ENCODE peak calls at places on chromosome X, in four cellular contexts. P is cardiac fibroblast, B is adrenal gland, E is transverse colon. D is an unnamed sample.
A peak's percentile ranks its signal among the peaks of the same experiment; 100 is the strongest.

GRCh38 chrX:24294619-24295018 is 19.2 kb downstream of the SUPT20HL2 start:
- DNase-seq in P (peak; percentile 48), B (no peak), E (peak; percentile 11), D (no peak)

GRCh38 chrX:150361777-150362351 is 1.3 kb upstream of the MAMLD1 start:
- DNase-seq in P (no peak), B (peak; percentile 31), E (no peak), D (no peak)

GRCh38 chrX:133418588-133418987 is 3.3 kb upstream of the GPC4 start:
- DNase-seq in P (no peak), B (no peak), E (no peak), D (no peak)

GRCh38 chrX:31132803-31133202 is 61.0 kb upstream of the FTHL17 start:
- DNase-seq in P (no peak), B (no peak), E (no peak), D (no peak)

GRCh38 chrX:82335772-82336171 is 1133.9 kb downstream of the SH3BGRL start:
- DNase-seq in P (no peak), B (no peak), E (no peak), D (no peak)

GRCh38 chrX:9829308-9830267 is 43.4 kb downstream of the SHROOM2 start:
- DNase-seq in P (peak; percentile 16), B (no peak), E (no peak), D (peak; percentile 61)

GRCh38 chrX:106903291-106903820 is at the start of gene RIPPLY1:
- DNase-seq in P (no peak), B (no peak), E (no peak), D (no peak)

GRCh38 chrX:138886769-138887168 is 175.3 kb upstream of the FGF13 start:
- DNase-seq in P (no peak), B (peak; percentile 26), E (no peak), D (no peak)

GRCh38 chrX:57772637-57773036 is 92.6 kb upstream of the NLRP2B start:
- DNase-seq in P (no peak), B (no peak), E (no peak), D (no peak)

GRCh38 chrX:30282527-30282926 is 26.7 kb downstream of the NR0B1 start:
- DNase-seq in P (no peak), B (no peak), E (no peak), D (no peak)

GRCh38 chrX:25597561-25597960 is 540.6 kb upstream of the MAGEB18 start:
- DNase-seq in P (peak; percentile 62), B (no peak), E (no peak), D (no peak)

GRCh38 chrX:44228621-44229020 is 114.9 kb downstream of the EFHC2 start:
- DNase-seq in P (no peak), B (no peak), E (no peak), D (no peak)

GRCh38 chrX:15465896-15466651 is 27.1 kb downstream of the PIR start:
- DNase-seq in P (peak; percentile 52), B (no peak), E (no peak), D (no peak)

GRCh38 chrX:132909643-132910042 is 48.8 kb downstream of the HS6ST2 start:
- DNase-seq in P (peak; percentile 20), B (no peak), E (no peak), D (no peak)

GRCh38 chrX:2486476-2487133 is 14.2 kb downstream of the DHRSX start:
- DNase-seq in P (no peak), B (no peak), E (no peak), D (no peak)

GRCh38 chrX:48472851-48473717 is 2.9 kb upstream of the FTSJ1 start:
- DNase-seq in P (peak; percentile 27), B (no peak), E (no peak), D (no peak)

GRCh38 chrX:75107863-75108509 is 48.1 kb downstream of the ABCB7 start:
- DNase-seq in P (no peak), B (no peak), E (no peak), D (no peak)

GRCh38 chrX:124256209-124256608 is 76.3 kb upstream of the TEX13D start:
- DNase-seq in P (peak; percentile 1), B (no peak), E (no peak), D (no peak)

GRCh38 chrX:29066516-29066915 is 479.3 kb downstream of the IL1RAPL1 start:
- DNase-seq in P (no peak), B (no peak), E (no peak), D (no peak)

GRCh38 chrX:27132851-27133250 is 330.3 kb downstream of the PPP4R3C start:
- DNase-seq in P (no peak), B (no peak), E (no peak), D (no peak)

GRCh38 chrX:150547511-150548115 is 20.8 kb upstream of the MTM1 start:
- DNase-seq in P (peak; percentile 70), B (peak; percentile 85), E (peak; percentile 68), D (no peak)

GRCh38 chrX:65697915-65698796 is 30.7 kb downstream of the MSN start:
- DNase-seq in P (peak; percentile 37), B (peak; percentile 66), E (peak; percentile 66), D (peak; percentile 84)

GRCh38 chrX:3939967-3940610 is 226.6 kb upstream of the PRKX start:
- DNase-seq in P (peak; percentile 11), B (no peak), E (no peak), D (no peak)

GRCh38 chrX:72620550-72621145 is 48.0 kb upstream of the HDAC8 start:
- DNase-seq in P (peak; percentile 87), B (peak; percentile 88), E (peak; percentile 26), D (no peak)

GRCh38 chrX:54194982-54195588 is 12.0 kb upstream of the FAM120C start:
- DNase-seq in P (no peak), B (no peak), E (no peak), D (no peak)

GRCh38 chrX:9522756-9523155 is 57.9 kb downstream of the TBL1X start:
- DNase-seq in P (no peak), B (no peak), E (no peak), D (no peak)

GRCh38 chrX:71282514-71283408 is 674 bp upstream of the NONO start:
- DNase-seq in P (peak; percentile 51), B (no peak), E (no peak), D (peak; percentile 21)
- H3K4me3 ChIP-seq in P (peak overlapping the region; percentile 51), B (peak overlapping the region; percentile 42), E (no peak overlapping the region), D (peak overlapping the region; percentile 48)

GRCh38 chrX:108307408-108308085 is 130.7 kb downstream of the COL4A6 start:
- DNase-seq in P (peak; percentile 34), B (no peak), E (no peak), D (no peak)

GRCh38 chrX:108299704-108300103 is 138.5 kb downstream of the COL4A6 start:
- DNase-seq in P (no peak), B (no peak), E (no peak), D (no peak)

GRCh38 chrX:108306086-108306485 is 132.1 kb downstream of the COL4A6 start:
- DNase-seq in P (no peak), B (no peak), E (no peak), D (no peak)

GRCh38 chrX:108303682-108304081 is 134.5 kb downstream of the COL4A6 start:
- DNase-seq in P (no peak), B (no peak), E (no peak), D (no peak)

GRCh38 chrX:108304210-108304609 is 134.0 kb downstream of the COL4A6 start:
- DNase-seq in P (peak; percentile 50), B (no peak), E (no peak), D (no peak)
- TF ChIP-seq CTCF in P (peak; percentile 40), B (no peak), E (no peak), D (peak; percentile 17)

DNA sequence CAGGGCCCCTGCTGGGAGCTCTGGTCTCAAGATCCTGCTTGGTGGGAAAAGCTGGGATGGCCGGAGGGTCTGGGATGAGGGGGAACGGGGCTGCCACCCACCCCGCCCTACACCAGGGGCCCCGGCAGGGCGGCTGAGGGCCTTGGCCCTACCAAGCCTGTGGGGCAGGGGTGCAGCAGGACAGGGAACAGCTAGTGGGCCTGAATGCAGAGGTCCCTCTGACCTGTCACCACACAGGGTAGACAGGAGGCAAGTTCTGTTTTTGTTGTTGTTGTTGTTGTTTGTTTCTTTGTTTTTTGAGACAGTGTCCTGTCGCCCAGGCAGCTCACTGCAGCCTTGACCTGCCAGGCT is 332 bp upstream of the RENBP start:
- DNase-seq in P (no peak), B (no peak), E (no peak), D (no peak)
- H3K4me3 ChIP-seq in P (no peak overlapping the region), B (peak overlapping the region; percentile 45), E (no peak overlapping the region), D (no peak overlapping the region)

DNA sequence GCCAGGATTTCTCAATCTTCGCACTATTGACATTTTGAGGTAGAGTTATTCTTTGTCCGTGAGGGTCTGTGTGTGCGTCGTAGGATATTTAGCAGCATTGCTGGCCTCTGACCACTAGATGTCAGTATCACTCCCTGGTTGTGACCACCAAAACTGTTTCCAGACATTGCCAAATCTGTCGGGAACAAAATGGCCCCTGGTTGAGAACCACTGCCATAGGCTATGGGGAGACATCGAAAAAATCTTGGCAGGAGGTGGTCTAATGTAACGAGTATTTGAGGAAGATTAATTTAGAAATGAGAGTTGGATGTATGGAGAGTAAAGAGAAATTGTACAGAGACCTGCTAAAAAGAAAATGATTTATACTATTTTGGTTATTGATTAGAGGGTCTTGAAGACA is 108.4 kb downstream of the DOCK11 start:
- DNase-seq in P (peak; percentile 67), B (peak; percentile 42), E (peak; percentile 26), D (no peak)
- TF ChIP-seq CTCF in P (peak; percentile 71), B (peak; percentile 88), E (peak; percentile 66), D (peak; percentile 76)

DNA sequence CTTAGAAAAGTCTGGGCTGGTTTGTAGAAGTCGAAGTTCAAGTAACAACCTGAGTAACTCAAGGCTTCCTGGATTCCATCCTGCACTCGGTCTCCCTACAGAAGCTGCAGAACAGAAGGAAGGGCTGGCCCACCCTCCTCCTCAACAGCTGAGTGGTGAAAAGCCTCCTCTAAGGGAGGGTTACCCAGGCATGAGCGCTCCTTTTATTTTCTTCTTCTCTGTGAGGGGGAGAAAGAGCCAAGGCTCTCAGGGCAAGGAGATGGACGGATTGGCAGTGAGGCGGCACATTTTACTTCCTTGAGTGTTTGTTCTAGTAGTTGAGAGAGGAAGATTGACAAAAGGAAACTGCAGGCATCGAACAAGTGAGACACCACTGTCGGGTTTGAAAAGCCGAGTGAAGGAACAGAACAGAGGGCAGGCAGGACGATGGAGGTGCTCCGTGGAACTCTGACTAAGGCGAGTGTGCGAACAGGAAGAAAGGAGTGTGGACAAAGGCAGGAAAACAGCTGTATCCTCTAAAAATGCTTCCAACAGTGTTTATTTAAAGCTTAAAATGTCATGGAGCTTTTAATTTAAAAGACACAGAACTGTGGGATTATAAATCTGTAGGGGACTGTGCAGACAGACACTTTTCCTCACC is 38.4 kb upstream of the STS start:
- DNase-seq in P (peak; percentile 23), B (no peak), E (no peak), D (no peak)
- H3K4me3 ChIP-seq in P (peak overlapping the region; percentile 30), B (no peak overlapping the region), E (no peak overlapping the region), D (peak overlapping the region; percentile 28)

DNA sequence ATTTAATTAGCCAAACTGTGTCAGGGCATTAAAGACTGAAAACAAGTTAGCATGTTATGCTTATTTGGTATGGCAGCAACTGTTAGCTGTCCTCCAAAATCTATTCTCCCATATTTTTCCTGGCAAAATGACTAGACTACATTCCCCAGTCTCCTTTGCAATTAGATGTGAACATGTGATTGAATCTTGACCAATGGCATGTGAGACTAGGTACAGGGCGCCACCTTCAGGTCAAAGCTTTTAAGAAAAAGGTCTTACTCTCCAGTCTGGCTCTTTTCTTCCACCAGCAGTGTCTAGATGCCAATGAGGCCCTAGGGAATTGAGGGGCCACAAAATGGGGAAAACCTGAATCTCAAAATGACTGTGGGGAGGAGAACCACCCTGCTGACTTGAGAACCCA is 408.2 kb downstream of the SMARCA1 start:
- DNase-seq in P (peak; percentile 0), B (no peak), E (peak; percentile 14), D (no peak)
- TF ChIP-seq CTCF in P (no peak), B (peak; percentile 15), E (no peak), D (peak; percentile 32)

D was measured in GM12864.